ENCODE peak calls at places on chromosomes 13 and 19, in five cellular contexts. N, W, E, Y and G are unnamed samples.

GRCh38 chr13:44394649-44395048 is 21.0 kb downstream of the SERP2 start:
- DNase-seq in N (no peak), W (no peak), E (no peak), Y (no peak), G (no peak)

GRCh38 chr19:21751379-21751778 is 16.0 kb downstream of the ZNF100 start:
- DNase-seq in N (no peak), E (no peak), Y (no peak), W (no peak), G (no peak)

GRCh38 chr13:111949311-111949710 is 117.6 kb upstream of the SOX1 start:
- DNase-seq in N (no peak), E (peak), Y (no peak), W (no peak), G (no peak)

GRCh38 chr19:29371766-29372415 is 153.9 kb upstream of the VSTM2B start:
- DNase-seq in N (no peak), Y (no peak), W (no peak), E (no peak), G (no peak)

GRCh38 chr13:65638572-65639168 is 1591.5 kb downstream of the PCDH9 start:
- DNase-seq in W (no peak), E (no peak), Y (no peak), N (no peak), G (no peak)

GRCh38 chr13:80361883-80362327 is 21.0 kb upstream of the SPRY2 start:
- DNase-seq in W (no peak), Y (no peak), E (no peak), N (no peak), G (no peak)

GRCh38 chr19:15616183-15616582 is 1.2 kb downstream of the CYP4F8 start:
- DNase-seq in N (no peak), E (no peak), Y (no peak), W (no peak), G (no peak)

GRCh38 chr19:3591876-3592613 is 6.8 kb downstream of the GIPC3 start:
- DNase-seq in E (peak), Y (no peak), N (no peak), W (no peak), G (no peak)

GRCh38 chr19:39363909-39364457 is 21.8 kb downstream of the SAMD4B start:
- DNase-seq in E (no peak), W (no peak), N (no peak), Y (no peak), G (peak)

GRCh38 chr19:35471946-35472345 is 18.3 kb downstream of the KRTDAP start:
- DNase-seq in N (no peak), E (no peak), Y (no peak), W (no peak), G (no peak)

GRCh38 chr19:16290692-16291091 is 33.9 kb upstream of the KLF2 start:
- DNase-seq in N (peak), Y (no peak), W (no peak), E (no peak), G (peak)

GRCh38 chr13:97130201-97130600 is 91.9 kb upstream of the MBNL2 start:
- DNase-seq in E (no peak), Y (no peak), W (no peak), N (no peak), G (no peak)

GRCh38 chr13:51000058-51000457 is 90.5 kb downstream of the RNASEH2B start:
- DNase-seq in E (no peak), W (no peak), Y (no peak), N (no peak), G (no peak)

GRCh38 chr19:3450796-3451411 is 29.4 kb downstream of the SMIM24 start:
- DNase-seq in N (peak), W (peak), Y (no peak), E (peak), G (peak)

GRCh38 chr13:112907286-112907685 is 61.7 kb upstream of the MCF2L start:
- DNase-seq in Y (no peak), N (no peak), E (no peak), W (no peak), G (no peak)

GRCh38 chr19:49133621-49134454 is 14.5 kb downstream of the PPFIA3 start:
- DNase-seq in E (peak), N (peak), Y (peak), W (peak), G (peak)

GRCh38 chr13:89812856-89813255 is 1534.6 kb upstream of the MIR17HG start:
- DNase-seq in W (no peak), E (no peak), N (no peak), Y (no peak), G (no peak)

GRCh38 chr13:72255908-72256307 is 388.9 kb upstream of the DACH1 start:
- DNase-seq in E (no peak), N (no peak), W (peak), Y (no peak), G (no peak)

GRCh38 chr13:108993346-108993745 is 363.9 kb downstream of the MYO16 start:
- DNase-seq in E (no peak), Y (no peak), N (no peak), W (no peak), G (no peak)

GRCh38 chr13:36549771-36550170 is 117.5 kb downstream of the CCNA1 start:
- DNase-seq in W (no peak), Y (no peak), N (no peak), E (no peak), G (no peak)

GRCh38 chr13:110722971-110723370 is 9.5 kb downstream of the ING1 start:
- DNase-seq in E (no peak), W (no peak), Y (no peak), N (no peak), G (no peak)

GRCh38 chr19:44762033-44762432 is 13.5 kb downstream of the BCL3 start:
- DNase-seq in N (no peak), E (no peak), W (no peak), Y (no peak), G (no peak)

GRCh38 chr13:102709536-102709935 is 14.7 kb upstream of the METTL21C start:
- DNase-seq in E (no peak), W (no peak), Y (no peak), N (no peak), G (no peak)

GRCh38 chr19:28828276-28828870 is 384.6 kb downstream of the UQCRFS1 start:
- DNase-seq in Y (no peak), N (no peak), W (no peak), E (no peak), G (no peak)

GRCh38 chr19:18063463-18063862 is 23.3 kb downstream of the IL12RB1 start:
- DNase-seq in Y (no peak), E (no peak), N (no peak), W (no peak), G (no peak)

GRCh38 chr13:22812793-22813192 is 368.0 kb upstream of the SGCG start:
- DNase-seq in Y (no peak), N (no peak), W (peak), E (peak), G (no peak)

GRCh38 chr13:41942462-41943094 is 18.3 kb downstream of the VWA8 start:
- DNase-seq in N (no peak), E (no peak), Y (no peak), W (no peak), G (no peak)

GRCh38 chr19:32599736-32600157 is 18.8 kb downstream of the PDCD5 start:
- DNase-seq in E (no peak), Y (no peak), W (peak), N (no peak), G (no peak)

GRCh38 chr19:53942001-53942786 is 20.5 kb upstream of the CACNG8 start:
- DNase-seq in Y (no peak), W (no peak), E (no peak), N (no peak), G (no peak)

GRCh38 chr13:100392709-100393630 is 195.6 kb downstream of the GGACT start:
- DNase-seq in N (peak), Y (peak), W (peak), E (peak), G (peak)

GRCh38 chr13:24287748-24288287 is 21.6 kb upstream of the C1QTNF9 start:
- DNase-seq in Y (no peak), W (no peak), N (no peak), E (no peak), G (no peak)

GRCh38 chr19:12664406-12665280 is 1.9 kb downstream of the MAN2B1 start:
- DNase-seq in W (no peak), E (no peak), Y (no peak), N (no peak), G (no peak)

GRCh38 chr13:48412881-48413351 is at the start of gene LPAR6:
- DNase-seq in Y (no peak), N (peak), E (no peak), W (no peak), G (no peak)
- TF ChIP-seq POLR2A in Y (peak), N (peak), E (no peak), W (peak), G (no peak)

DNA sequence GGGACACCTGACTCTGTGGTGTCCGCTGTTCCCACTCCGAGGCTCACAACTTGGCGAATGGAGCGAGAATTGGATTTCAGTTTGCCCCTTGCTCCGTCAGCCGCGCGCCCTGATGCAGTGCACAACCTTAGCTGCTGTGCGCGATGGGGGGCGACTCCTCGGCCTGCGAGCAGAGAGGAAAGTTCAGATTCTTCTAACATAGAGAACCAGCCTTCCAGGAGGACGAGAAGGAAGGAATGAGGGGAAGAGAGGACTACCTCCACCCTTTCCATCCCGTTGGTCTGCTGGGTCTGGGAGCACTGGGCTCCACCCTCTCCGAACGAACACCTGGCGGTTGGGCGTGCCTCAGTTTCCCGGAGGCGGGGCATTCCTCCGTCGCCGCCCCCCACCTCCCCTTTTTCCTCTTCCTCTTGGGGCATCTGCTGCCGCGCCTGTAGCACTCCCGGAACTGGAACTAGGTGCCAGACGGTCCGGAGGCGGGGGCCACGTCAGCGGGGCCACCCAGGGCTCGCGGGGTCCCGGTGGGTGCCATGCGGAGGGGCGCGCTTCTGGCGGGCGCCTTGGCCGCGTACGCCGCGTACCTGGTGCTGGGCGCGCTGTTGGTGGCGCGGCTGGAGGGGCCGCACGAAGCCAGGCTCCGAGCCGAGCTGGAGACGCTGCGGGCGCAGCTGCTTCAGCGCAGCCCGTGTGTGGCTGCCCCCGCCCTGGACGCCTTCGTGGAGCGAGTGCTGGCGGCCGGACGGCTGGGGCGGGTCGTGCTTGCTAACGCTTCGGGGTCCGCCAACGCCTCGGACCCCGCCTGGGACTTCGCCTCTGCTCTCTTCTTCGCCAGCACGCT is at the start of gene KCNK6:
- DNase-seq in E (peak), N (peak), Y (peak), W (peak), G (peak)
- TF ChIP-seq POLR2A in E (peak), N (peak), Y (peak), W (peak), G (no peak)

DNA sequence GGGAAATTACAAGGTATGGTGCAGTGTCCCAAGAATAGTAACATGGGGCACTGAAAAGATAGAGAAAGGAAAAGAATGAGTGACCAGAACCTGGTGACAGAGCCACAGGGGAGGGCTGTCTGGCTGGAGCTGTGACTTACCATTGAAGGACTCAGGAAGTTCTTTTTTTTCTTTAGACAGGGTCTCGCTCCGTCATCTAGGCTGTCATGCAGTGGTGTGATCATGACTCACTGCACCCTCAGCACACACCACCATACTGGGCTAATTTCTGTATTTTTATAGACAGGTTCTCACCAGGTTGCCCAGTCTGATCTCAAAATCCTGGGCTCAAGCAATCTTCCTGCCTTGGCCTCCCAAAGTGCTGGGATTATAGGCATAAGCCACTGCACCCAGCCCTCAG is 8.8 kb upstream of the CPB2 start:
- DNase-seq in Y (no peak), W (no peak), E (no peak), N (no peak), G (no peak)
- TF ChIP-seq POLR2A in Y (no peak), W (no peak), E (no peak), N (no peak), G (no peak)

DNA sequence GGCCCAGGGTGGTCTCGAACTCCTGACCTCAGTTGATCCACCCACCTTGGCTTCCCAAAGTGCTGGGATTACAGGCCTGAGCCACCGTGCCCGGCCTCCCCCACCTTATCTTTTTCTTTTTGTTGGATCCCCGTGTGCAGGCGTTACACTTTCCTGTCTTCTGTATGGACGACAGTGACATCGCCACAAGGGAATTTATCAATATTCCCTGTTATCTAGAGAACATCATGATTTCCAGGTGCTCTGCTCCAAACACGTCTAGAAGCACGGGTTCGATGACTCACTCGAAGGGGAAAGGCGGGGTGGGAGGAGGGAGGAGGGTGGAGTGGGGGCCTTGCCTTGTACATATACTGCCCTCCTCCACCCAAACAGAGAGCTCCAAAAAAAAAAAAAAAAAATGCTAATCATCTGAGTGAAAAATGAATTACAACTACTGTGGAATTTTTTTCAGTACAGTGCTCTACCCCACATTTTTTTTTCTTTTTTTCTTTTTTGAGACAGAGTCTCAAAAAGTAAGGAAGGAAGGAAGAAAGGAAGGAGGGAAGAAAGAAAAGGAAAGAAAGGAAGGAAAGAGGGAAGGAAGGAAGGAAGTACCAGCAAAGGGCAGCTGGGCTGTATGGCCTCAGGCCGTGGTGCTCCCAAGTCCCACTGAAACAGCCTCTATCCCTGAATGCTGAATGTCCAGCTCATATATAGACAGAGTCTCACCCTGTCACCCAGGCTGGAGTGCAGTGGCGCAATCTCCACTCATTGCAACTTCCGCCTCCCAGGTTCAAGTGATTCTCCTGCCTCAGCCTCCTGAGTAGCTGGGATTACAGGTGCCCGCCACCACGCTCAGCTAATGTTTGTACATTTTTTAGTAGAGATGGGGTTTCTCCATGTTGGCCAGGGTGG is 36.8 kb downstream of the INSR start:
- DNase-seq in W (peak), E (peak), N (peak), Y (peak), G (no peak)
- TF ChIP-seq POLR2A in W (no peak), E (no peak), N (no peak), Y (no peak), G (no peak)

GRCh38 chr13:19633340-19634128 is at the start of gene MPHOSPH8:
- DNase-seq in N (peak), E (peak), Y (peak), W (peak), G (peak)
- TF ChIP-seq POLR2A in N (peak), E (no peak), Y (peak), W (peak), G (peak)

GRCh38 chr19:37317403-37318209 is 53.3 kb upstream of the ZNF527 start:
- DNase-seq in W (peak), Y (peak), E (peak), N (peak), G (peak)
- TF ChIP-seq POLR2A in W (peak), Y (peak), E (no peak), N (peak), G (peak)

GRCh38 chr19:10501971-10502523 is 1.1 kb downstream of the KEAP1 start:
- DNase-seq in W (peak), N (peak), Y (peak), E (peak), G (peak)

GRCh38 chr19:10503002-10503789 is at the start of gene KEAP1:
- DNase-seq in E (peak), N (no peak), W (peak), Y (peak), G (no peak)

GRCh38 chr19:10499550-10500246 is 3.5 kb downstream of the KEAP1 start:
- DNase-seq in W (no peak), Y (peak), N (no peak), E (no peak), G (no peak)

GRCh38 chr19:10500247-10500592 is 2.9 kb downstream of the KEAP1 start:
- DNase-seq in Y (no peak), W (no peak), N (no peak), E (no peak), G (no peak)

GRCh38 chr19:10502524-10503001 is 593 bp downstream of the KEAP1 start:
- DNase-seq in E (peak), Y (peak), W (peak), N (peak), G (peak)
- TF ChIP-seq POLR2A in E (no peak), Y (peak), W (peak), N (peak), G (no peak)

DNA sequence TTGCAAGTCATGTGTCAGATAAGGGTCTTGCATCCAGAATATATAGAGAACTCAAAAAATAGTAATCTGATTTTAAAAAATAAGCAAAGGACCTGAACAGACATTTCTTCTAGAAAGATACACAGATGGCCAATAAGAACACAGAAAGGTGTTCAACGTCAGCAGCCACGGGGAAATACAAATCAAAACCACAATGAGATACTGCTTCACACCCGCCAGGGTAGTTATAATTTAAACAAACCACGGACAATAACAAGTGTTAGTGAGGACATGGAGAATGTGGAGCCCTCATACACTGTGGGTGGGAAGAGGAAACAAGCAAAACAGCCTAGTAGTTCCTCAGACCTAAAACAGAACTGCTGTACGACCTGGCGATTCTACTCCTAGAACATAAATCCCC is 26.6 kb upstream of the NAPA start:
- DNase-seq in N (no peak), W (no peak), Y (no peak), E (no peak), G (no peak)
- TF ChIP-seq POLR2A in N (no peak), W (no peak), Y (no peak), E (no peak), G (no peak)

DNA sequence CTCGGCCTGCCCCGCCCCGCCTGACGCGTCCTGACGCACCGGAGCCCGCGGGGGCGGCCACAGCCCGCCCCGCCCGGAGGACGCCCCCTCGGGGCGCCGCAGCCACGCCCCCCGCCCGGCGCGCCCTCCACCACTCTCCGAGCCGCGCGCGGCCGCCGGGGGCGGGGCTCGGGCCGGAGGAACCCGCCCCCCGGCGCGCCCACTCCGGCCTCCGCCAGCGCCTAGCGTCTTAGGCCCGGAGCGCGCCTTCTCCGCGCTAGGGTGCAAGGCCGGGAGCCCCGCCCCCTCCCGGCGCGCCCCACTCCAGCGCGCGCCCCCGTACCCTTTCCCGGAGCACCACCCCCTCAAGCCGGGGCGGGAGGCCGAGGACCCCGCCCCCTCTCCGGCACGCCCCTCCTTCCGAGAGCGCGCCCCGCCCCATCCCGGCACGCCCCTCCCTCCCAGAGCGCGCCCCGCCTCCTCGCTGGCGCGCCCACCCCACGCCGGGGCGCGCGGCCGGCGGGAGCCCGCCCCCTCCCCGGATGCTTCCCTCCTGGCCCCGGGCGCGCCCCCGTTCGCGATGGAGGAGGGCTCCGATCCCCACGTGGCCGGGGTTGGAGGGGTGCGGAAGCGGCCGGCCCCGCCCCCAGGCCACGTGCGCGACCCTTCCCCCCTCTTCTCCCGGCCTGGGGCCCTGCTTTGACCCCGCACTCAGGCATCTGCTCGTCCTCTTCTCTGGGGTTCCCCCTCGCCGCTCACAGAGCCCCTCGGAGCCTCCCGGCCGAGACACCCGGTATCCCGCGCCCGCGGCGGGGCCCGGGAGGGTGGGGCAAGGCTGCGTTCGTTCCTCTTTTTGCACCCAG is 480 bp upstream of the KLF16 start:
- DNase-seq in Y (peak), N (peak), E (peak), W (peak), G (peak)
- TF ChIP-seq POLR2A in Y (peak), N (no peak), E (no peak), W (peak), G (no peak)

GRCh38 chr13:74755065-74755464 is 620.9 kb upstream of the KLF12 start:
- DNase-seq in Y (no peak), N (no peak), E (no peak), W (no peak), G (no peak)
- TF ChIP-seq POLR2A in Y (no peak), N (no peak), E (no peak), W (no peak), G (no peak)